ENCODE peak calls at places on chromosomes 12 and 14, in ten cellular contexts. E is activated B cell treated with CpG ODN at 0.5 μM for 24 hours; S is cardiac muscle cell; U is HFFc6; B is CD8-positive, alpha-beta T cell; F is spleen; M is progenitor cell of endocrine pancreas; N is NB4; O is esophagus squamous epithelium; H is CD4-positive, alpha-beta T cell. G is an unnamed sample.

GRCh38 chr14:62709773-62710172 is 335.5 kb downstream of the KCNH5 start:
- DNase-seq in U (no peak), S (no peak), E (no peak), H (no peak), M (no peak), N (no peak), B (no peak), F (no peak), O (no peak), G (no peak)

GRCh38 chr14:67495827-67496226 is 7.3 kb upstream of the TMEM229B start:
- DNase-seq in O (no peak), F (no peak), U (no peak), N (no peak), B (no peak), M (no peak), H (no peak), E (no peak), S (no peak), G (no peak)

GRCh38 chr12:1500095-1500801 is 94.1 kb downstream of the FBXL14 start:
- DNase-seq in B (no peak), U (peak), E (no peak), N (peak), F (no peak), S (no peak), H (no peak), O (no peak), M (no peak), G (peak)

GRCh38 chr14:87013583-87013982 is 979.4 kb downstream of the GALC start:
- DNase-seq in M (no peak), E (no peak), N (no peak), U (peak), S (no peak), B (no peak), O (no peak), F (no peak), H (no peak), G (no peak)

GRCh38 chr12:84877340-84877739 is 35.3 kb downstream of the SLC6A15 start:
- DNase-seq in H (no peak), M (no peak), U (no peak), N (no peak), E (no peak), S (no peak), B (no peak), O (no peak), F (no peak), G (no peak)

GRCh38 chr12:58530421-58531067 is 389.8 kb downstream of the LRIG3 start:
- DNase-seq in N (no peak), U (peak), E (no peak), O (no peak), F (no peak), M (no peak), B (no peak), H (no peak), S (no peak), G (peak)

GRCh38 chr14:104782086-104782822 is 13.3 kb downstream of the AKT1 start:
- DNase-seq in E (no peak), B (no peak), O (no peak), S (no peak), N (no peak), H (no peak), U (no peak), M (no peak), F (no peak), G (no peak)

GRCh38 chr14:101460521-101460920 is 100.8 kb upstream of the DIO3 start:
- DNase-seq in N (no peak), S (no peak), M (no peak), O (no peak), H (no peak), F (peak), B (no peak), E (no peak), U (no peak), G (no peak)

GRCh38 chr14:31420013-31420318 is 384 bp downstream of the HEATR5A start:
- DNase-seq in B (peak), O (no peak), M (peak), U (no peak), E (peak), H (no peak), F (peak), N (peak), S (peak), G (no peak)

GRCh38 chr12:95882873-95883272 is 24.1 kb downstream of the SNRPF start:
- DNase-seq in H (no peak), E (no peak), B (no peak), U (no peak), O (no peak), N (no peak), S (no peak), F (no peak), M (no peak), G (no peak)

GRCh38 chr12:47216150-47216677 is 136.5 kb upstream of the AMIGO2 start:
- DNase-seq in S (no peak), B (peak), U (no peak), N (peak), O (no peak), F (peak), E (peak), H (peak), M (no peak), G (no peak)

GRCh38 chr12:131074221-131075083 is 120.7 kb downstream of the ADGRD1 start:
- DNase-seq in S (no peak), B (no peak), H (no peak), O (no peak), M (no peak), N (no peak), E (peak), F (no peak), U (no peak), G (no peak)

GRCh38 chr12:120733574-120733973 is 7.9 kb downstream of the ACADS start:
- DNase-seq in F (peak), M (no peak), B (no peak), O (no peak), S (no peak), N (no peak), U (no peak), H (no peak), E (no peak), G (no peak)

GRCh38 chr14:35867280-35867629 is 41.1 kb downstream of the BRMS1L start:
- DNase-seq in E (no peak), M (no peak), O (no peak), N (no peak), S (no peak), F (no peak), B (no peak), U (no peak), H (no peak), G (no peak)

GRCh38 chr14:100012478-100012925 is 52.7 kb upstream of the EVL start:
- DNase-seq in O (no peak), E (no peak), U (no peak), B (no peak), F (no peak), H (no peak), M (no peak), S (no peak), N (no peak), G (no peak)

GRCh38 chr12:109064143-109064542 is 11.8 kb downstream of the USP30 start:
- DNase-seq in N (no peak), F (no peak), M (no peak), H (no peak), O (no peak), B (no peak), S (no peak), E (no peak), U (no peak), G (no peak)

DNA sequence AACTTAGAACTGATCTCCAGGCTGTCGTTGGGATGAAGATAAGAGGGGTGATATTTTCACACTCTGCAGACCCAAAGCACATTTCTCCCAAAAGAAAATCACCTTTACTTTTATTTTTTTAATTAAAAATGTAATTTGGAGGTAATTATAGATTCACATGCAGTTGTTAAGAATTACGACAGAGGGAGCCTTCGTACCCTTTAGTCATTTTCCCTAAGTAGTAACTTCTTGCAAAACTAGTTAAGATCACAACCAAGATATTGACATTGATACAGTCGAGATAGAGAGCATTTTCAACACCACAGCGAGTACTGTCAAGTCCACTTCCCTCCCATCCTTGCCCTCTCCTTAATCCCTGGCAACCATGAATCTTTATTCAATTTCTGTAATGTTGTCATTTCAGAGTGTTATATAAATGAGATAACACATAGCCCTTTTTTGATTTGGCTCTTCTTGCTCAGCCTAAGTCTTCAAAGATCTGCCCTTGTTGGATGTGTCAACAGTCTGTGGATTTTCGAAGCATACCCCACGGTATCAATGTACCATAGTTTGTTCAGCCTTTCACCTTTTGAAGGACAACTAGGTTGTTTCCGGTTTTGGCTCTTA is 39.6 kb downstream of the DNAH10 start:
- DNase-seq in N (peak), F (no peak), E (no peak), U (peak), O (no peak), B (no peak), S (no peak), M (no peak), H (no peak), G (no peak)
- TF ChIP-seq CTCF in N (peak), F (no peak), E (no peak), U (peak), O (peak), B (peak), S (peak), M (no peak), H (no peak), G (peak)

DNA sequence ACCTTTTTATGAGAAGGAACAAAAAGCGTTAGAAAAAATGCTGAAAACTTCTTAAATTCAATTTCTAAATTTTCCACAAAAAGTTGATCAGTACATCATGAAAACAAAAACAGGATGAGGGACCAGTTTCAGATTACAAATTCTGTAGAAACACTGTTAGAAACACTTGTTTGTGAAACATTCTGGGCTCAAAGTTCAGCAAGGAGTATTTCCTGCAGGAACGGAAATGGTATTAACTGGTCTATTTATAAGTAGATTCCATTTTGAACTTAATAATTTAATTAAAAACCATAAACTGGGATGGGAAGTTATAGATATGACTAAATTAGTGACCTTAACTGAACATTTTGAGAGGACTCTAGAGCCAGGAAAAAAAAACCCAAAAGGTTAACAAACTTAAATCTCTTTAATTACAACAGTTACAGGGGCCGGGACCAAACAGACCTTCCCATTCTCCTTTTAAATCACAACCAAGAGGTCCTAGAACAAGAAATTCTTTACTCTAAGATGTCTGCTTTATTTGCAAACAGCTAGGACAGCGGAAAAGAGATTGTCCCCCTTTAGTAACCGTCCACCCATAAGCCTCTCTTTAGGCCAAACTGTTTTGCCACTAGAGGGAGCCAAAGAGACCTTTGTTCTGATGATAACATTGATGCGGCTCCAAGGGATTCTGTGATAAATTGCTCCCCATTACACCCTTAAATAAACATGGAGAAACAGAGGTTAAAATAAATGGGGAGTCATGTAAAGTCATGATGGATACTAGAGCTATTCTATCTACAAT is 69.0 kb upstream of the RERGL start:
- DNase-seq in F (no peak), E (no peak), H (no peak), M (no peak), N (peak), S (peak), O (no peak), B (no peak), U (no peak), G (no peak)
- TF ChIP-seq CTCF in F (peak), E (no peak), H (peak), M (peak), N (peak), S (peak), O (peak), B (peak), U (peak), G (peak)

DNA sequence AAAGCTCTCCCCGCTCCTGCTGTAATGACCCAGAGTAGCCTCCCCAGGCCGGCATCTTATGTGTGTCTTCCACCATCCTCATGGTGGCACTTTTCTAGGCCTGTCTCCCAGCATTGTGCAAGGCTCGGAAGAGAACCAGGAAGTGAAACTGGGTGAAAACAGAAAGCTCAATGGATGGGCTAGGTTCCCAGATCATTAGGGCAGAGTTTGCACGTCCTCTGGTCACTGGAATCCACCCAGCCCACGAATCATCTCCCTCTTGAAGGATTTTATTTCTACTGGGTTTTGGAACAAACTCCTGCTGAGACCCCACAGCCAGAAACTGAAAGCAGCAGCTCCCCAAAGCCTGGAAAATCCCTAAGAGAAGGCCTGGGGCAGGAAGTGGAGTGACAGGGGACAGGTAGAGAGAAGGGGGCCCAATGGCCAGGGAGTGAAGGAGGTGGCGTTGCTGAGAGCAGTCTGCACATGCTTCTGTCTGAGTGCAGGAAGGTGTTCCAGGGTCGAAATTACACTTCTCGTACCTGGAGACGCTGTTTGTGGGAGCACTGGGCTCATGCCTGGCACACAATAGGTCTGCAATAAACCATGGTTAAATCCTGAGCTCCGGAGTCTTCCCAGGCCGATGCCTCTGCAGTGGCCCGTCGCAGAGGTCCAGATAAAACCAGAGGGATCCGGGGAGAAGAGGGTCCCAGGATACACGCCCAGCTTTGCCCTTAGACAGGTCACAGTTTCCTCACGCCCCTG is 15.6 kb downstream of the ACVRL1 start:
- DNase-seq in F (no peak), H (no peak), S (no peak), U (peak), B (no peak), N (peak), O (no peak), E (no peak), M (no peak), G (peak)
- TF ChIP-seq CTCF in F (no peak), H (no peak), S (peak), U (no peak), B (no peak), N (no peak), O (no peak), E (no peak), M (no peak), G (no peak)

GRCh38 chr14:73752297-73752992 is 38.3 kb upstream of the PNMA1 start:
- DNase-seq in O (no peak), F (peak), S (no peak), M (no peak), N (peak), H (no peak), E (no peak), B (peak), U (peak), G (no peak)
- TF ChIP-seq CTCF in O (peak), F (peak), S (peak), M (peak), N (no peak), H (no peak), E (no peak), B (peak), U (peak), G (peak)

GRCh38 chr14:45651906-45652305 is 398.9 kb upstream of the MIS18BP1 start:
- DNase-seq in E (no peak), N (no peak), U (no peak), H (no peak), B (no peak), O (no peak), M (no peak), F (no peak), S (no peak), G (no peak)

GRCh38 chr14:45649051-45649450 is 396.0 kb upstream of the MIS18BP1 start:
- DNase-seq in S (no peak), H (no peak), N (no peak), O (no peak), B (no peak), E (no peak), F (no peak), U (no peak), M (no peak), G (no peak)

DNA sequence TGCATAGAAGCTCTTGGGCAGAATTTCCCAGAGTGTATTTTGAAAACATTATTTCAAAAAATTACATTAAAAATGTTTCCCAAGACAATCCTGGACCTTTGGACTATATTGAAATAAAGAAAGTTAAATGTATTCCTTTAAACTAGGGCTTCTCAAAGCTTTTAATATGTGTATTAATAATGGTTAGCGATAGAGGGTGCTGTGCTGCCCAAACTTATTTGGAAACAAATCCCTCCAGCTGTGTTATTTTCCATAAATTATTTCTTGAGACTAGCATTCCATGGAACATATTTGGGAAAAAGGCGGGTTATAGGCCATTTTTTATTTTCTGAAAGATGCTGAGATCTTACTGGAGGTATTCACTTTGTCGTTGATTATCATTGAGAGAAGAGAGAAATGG is 397.8 kb upstream of the MIS18BP1 start:
- DNase-seq in H (no peak), S (no peak), B (no peak), E (no peak), M (no peak), U (no peak), O (no peak), F (no peak), N (no peak), G (no peak)
- TF ChIP-seq CTCF in H (no peak), S (no peak), B (no peak), E (no peak), M (no peak), U (peak), O (no peak), F (no peak), N (no peak), G (no peak)